ENCODE peak calls at places on chromosomes 6 and 20, in five cellular contexts. One of them, this sample, is unnamed.

GRCh38 chr6:7787137-7787575 is 61.3 kb downstream of the BMP6 start:
- DNase-seq in IMR-90: peak; percentile 74
- DNase-seq in osteoblast: peak; percentile 51
- DNase-seq in GM12878: no peak
- DNase-seq in GM23248: peak; percentile 82
- DNase-seq in this sample: peak; percentile 95

GRCh38 chr6:126657556-126658129 is 317.7 kb downstream of the CENPW start:
- DNase-seq in GM12878: no peak
- DNase-seq in IMR-90: peak; percentile 44
- DNase-seq in osteoblast: no peak
- DNase-seq in GM23248: peak; percentile 73
- DNase-seq in this sample: peak; percentile 27

GRCh38 chr6:19492631-19493030 is 344.5 kb upstream of the ID4 start:
- DNase-seq in GM12878: no peak
- DNase-seq in GM23248: peak; percentile 1
- DNase-seq in IMR-90: no peak
- DNase-seq in osteoblast: no peak
- DNase-seq in this sample: peak; percentile 18

GRCh38 chr6:31114540-31114876 is at the start of gene PSORS1C1:
- DNase-seq in GM12878: no peak
- DNase-seq in osteoblast: peak; percentile 97
- DNase-seq in IMR-90: peak; percentile 95
- DNase-seq in GM23248: peak; percentile 97
- DNase-seq in this sample: peak; percentile 97

GRCh38 chr20:50646483-50646996 is 44.8 kb downstream of the RIPOR3 start:
- DNase-seq in GM12878: no peak
- DNase-seq in GM23248: peak; percentile 63
- DNase-seq in IMR-90: peak; percentile 86
- DNase-seq in osteoblast: peak; percentile 74
- DNase-seq in this sample: peak; percentile 40

GRCh38 chr20:60007452-60007851 is 49.2 kb downstream of the CDH26 start:
- DNase-seq in IMR-90: no peak
- DNase-seq in GM12878: no peak
- DNase-seq in GM23248: peak; percentile 42
- DNase-seq in osteoblast: no peak
- DNase-seq in this sample: no peak

GRCh38 chr6:10684618-10685017 is 9.8 kb downstream of the C6orf52 start:
- DNase-seq in GM23248: no peak
- DNase-seq in osteoblast: no peak
- DNase-seq in GM12878: no peak
- DNase-seq in IMR-90: no peak
- DNase-seq in this sample: no peak

GRCh38 chr6:73985891-73986290 is 289.9 kb downstream of the CD109 start:
- DNase-seq in GM23248: peak; percentile 84
- DNase-seq in GM12878: no peak
- DNase-seq in IMR-90: no peak
- DNase-seq in osteoblast: no peak
- DNase-seq in this sample: peak; percentile 19

GRCh38 chr6:64258302-64258701 is 622.7 kb downstream of the PHF3 start:
- DNase-seq in IMR-90: no peak
- DNase-seq in GM23248: no peak
- DNase-seq in osteoblast: no peak
- DNase-seq in GM12878: no peak
- DNase-seq in this sample: no peak
- H3K9me3 ChIP-seq in IMR-90: no peaks in the 10 kb centered on the region
- H3K9me3 ChIP-seq in GM23248: no peaks in the 10 kb centered on the region
- H3K9me3 ChIP-seq in osteoblast: peaks cover 2% of the 10 kb centered on the region
- H3K9me3 ChIP-seq in GM12878: no peaks in the 10 kb centered on the region
- H3K9me3 ChIP-seq in this sample: no peaks in the 10 kb centered on the region

GRCh38 chr6:150072201-150072600 is 3.3 kb upstream of the ULBP3 start:
- DNase-seq in osteoblast: no peak
- DNase-seq in IMR-90: peak; percentile 16
- DNase-seq in GM23248: peak; percentile 89
- DNase-seq in GM12878: no peak
- DNase-seq in this sample: peak; percentile 10
- H3K4me3 ChIP-seq in osteoblast: no peak overlapping the region
- H3K4me3 ChIP-seq in IMR-90: no peak overlapping the region
- H3K4me3 ChIP-seq in GM23248: no peak overlapping the region
- H3K4me3 ChIP-seq in GM12878: no peak overlapping the region
- H3K4me3 ChIP-seq in this sample: no peak overlapping the region

DNA sequence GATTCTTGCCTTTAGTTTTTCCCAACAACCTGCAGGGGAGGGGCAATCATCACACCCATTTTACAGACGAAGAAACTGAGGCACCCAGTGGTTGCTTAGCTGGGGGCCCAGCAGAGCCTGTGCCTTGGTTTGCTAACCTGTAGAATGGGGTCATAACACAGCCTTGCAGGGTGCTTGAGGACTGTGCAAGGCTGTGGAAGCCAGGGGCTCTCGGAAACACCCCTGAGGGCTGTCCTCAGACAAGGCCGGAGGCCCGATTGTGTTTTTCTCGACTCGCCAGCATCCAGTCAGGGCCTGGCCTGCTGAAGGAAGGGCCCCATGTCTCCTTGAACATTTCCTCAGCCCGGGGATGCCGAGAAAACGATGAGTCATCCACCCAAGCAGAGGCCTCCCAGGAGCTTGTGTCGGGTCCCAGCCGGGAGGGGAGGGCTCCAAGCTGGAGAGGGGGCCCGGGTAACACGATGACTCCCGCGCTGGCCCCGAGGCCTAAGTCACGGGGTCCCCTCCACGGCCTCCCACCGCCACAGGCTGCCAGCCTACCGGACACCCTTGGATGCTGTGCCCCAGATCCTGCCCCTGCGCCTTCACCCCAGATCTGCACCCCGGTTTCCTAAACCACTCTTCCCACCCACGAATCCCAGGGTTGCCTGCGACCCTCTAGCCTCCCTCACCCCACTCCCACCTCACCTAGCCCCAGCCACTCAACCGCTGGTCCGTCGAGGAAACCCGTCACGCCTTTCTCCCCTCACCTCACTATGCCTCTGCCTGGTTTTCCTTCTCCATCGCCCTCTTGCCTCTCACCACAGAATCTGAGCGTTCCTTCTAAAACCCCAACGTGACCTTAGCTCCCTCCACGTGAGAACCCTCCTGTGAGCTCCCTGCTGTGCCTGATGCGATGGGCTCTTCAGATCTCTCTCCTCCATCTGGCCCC is 10.6 kb downstream of the NOL4L start:
- DNase-seq in osteoblast: peak; percentile 98
- DNase-seq in GM12878: no peak
- DNase-seq in IMR-90: peak; percentile 88
- DNase-seq in GM23248: peak; percentile 91
- DNase-seq in this sample: peak; percentile 85
- H3K4me2 ChIP-seq in osteoblast: no peak overlapping the region
- H3K4me2 ChIP-seq in GM12878: no peak overlapping the region
- H3K4me2 ChIP-seq in IMR-90: no peak overlapping the region
- H3K4me2 ChIP-seq in GM23248: no peak overlapping the region
- H3K4me2 ChIP-seq in this sample: no peak overlapping the region

DNA sequence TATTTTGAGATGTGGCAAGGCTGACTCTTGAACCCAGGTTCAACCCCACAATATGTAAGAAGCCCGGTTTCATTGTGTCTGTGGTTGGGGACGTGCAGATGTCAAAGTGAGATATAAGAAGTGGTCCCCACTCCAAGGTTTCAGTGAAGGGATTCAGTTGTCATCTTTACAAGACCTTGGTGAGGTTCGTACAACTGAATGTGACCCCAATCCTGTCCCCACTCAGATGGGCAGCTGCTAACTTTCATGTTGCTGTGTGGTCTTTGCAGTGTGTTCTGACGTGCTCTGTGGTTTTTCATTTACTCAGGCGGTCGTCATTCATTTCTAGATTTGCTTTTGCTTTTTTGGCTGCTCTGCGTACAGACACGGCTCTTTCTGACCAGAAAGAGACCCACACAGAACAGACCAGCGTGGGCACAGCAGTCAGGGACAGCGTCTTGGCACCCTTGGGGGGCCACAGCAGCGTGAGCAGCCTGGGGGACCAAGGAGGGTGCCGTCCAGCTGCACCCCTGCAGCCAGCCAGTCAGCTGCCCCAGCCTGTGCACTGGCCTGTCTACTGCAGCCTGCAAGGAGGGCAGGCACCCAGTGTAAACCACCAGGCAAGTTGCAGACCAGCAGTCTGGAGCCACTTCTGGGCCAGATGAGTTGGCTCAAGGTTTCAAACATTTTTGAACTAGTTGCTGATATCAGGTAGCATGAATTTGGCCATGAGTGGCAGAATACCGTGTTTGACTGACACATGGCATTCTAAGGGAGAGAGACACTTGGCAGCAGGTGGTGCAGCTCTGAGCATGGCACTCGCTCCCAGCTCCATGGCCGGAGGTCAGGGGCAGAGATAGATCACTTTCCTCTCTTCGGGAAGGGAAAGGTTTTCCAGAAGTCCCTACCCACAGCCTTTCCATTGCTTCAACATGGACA is 49.4 kb upstream of the IRF4 start:
- DNase-seq in IMR-90: no peak
- DNase-seq in GM12878: peak; percentile 92
- DNase-seq in osteoblast: no peak
- DNase-seq in GM23248: no peak
- DNase-seq in this sample: no peak
- H3K9me3 ChIP-seq in IMR-90: no peaks in the 10 kb centered on the region
- H3K9me3 ChIP-seq in GM12878: no peaks in the 10 kb centered on the region
- H3K9me3 ChIP-seq in osteoblast: no peaks in the 10 kb centered on the region
- H3K9me3 ChIP-seq in GM23248: no peaks in the 10 kb centered on the region
- H3K9me3 ChIP-seq in this sample: no peaks in the 10 kb centered on the region

GRCh38 chr6:42493914-42494539 is 42.3 kb upstream of the TRERF1 start:
- DNase-seq in IMR-90: no peak
- DNase-seq in GM23248: no peak
- DNase-seq in osteoblast: no peak
- DNase-seq in GM12878: no peak
- DNase-seq in this sample: no peak
- H3K4me3 ChIP-seq in IMR-90: no peak overlapping the region
- H3K4me3 ChIP-seq in GM23248: no peak overlapping the region
- H3K4me3 ChIP-seq in osteoblast: no peak overlapping the region
- H3K4me3 ChIP-seq in GM12878: no peak overlapping the region
- H3K4me3 ChIP-seq in this sample: no peak overlapping the region

DNA sequence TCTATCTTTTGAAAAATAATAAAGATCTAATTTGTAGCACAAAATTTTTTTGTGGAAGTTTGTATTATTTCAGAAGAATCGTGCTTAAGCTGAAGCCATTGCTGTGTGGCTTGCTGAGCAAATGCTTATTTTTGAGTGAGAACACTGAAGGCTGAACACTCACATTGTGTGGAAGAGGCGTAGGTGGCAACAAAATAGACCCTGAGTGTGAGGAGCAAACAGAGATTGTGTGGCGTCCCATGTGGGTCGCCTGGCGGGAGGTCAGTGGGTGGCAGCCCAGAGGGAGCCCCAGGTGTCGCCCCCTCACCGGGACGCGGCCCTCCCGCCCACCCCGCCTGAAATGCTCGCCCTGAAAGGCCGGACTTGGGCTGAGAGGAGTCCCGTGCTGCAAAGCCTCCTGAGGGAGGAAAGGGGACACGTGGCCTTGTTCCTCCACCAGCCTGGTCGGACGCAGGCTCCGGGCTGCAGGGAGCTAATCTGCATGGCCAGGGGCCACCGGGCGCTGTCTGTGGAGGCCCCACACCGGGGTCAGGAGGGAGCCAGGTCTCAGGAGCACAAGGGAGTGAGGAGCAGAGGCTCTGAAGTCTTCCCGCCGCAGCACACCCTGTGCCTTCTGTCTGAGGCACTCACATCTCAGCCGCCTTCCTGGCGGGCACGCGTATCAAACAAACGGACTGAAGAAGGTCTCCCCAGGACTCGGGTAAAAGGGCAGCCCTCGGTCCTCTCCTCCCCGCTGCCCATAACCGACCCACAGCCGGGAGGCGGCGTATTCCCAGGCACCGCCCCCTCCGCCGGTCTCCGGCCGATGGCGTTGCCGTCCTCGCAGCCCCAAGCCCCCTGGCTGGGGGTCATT is 15.9 kb downstream of the DDO start:
- DNase-seq in GM12878: no peak
- DNase-seq in osteoblast: no peak
- DNase-seq in IMR-90: no peak
- DNase-seq in GM23248: peak; percentile 50
- DNase-seq in this sample: no peak
- H3K4me2 ChIP-seq in GM12878: no peak overlapping the region
- H3K4me2 ChIP-seq in osteoblast: peak overlapping the region; percentile 53
- H3K4me2 ChIP-seq in IMR-90: peak overlapping the region; percentile 22
- H3K4me2 ChIP-seq in GM23248: peak overlapping the region; percentile 76
- H3K4me2 ChIP-seq in this sample: peak overlapping the region; percentile 70

DNA sequence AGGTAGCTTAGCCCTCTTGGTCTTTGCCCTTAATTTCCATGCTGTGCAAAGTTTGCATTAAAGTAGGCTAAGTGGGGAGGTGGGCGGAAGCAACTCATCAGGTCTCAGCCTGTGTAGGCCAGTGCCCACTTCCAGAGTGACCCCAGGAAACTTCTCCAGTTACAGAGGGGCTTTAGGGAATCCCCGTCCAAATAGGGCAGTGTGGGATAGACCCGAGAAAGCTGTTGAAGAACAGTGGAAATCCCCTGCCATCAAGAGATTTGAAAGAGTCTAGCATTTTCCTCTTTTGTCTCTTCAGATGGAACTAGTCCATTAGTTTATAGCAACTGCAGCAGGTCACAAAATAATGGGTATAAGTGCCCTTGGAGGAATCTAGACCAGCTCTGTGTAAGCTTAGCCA is 20.2 kb downstream of the SF3B5 start:
- DNase-seq in GM12878: no peak
- DNase-seq in GM23248: no peak
- DNase-seq in osteoblast: peak; percentile 29
- DNase-seq in IMR-90: no peak
- DNase-seq in this sample: no peak
- H3K9me3 ChIP-seq in GM12878: no peaks in the 10 kb centered on the region
- H3K9me3 ChIP-seq in GM23248: no peaks in the 10 kb centered on the region
- H3K9me3 ChIP-seq in osteoblast: no peaks in the 10 kb centered on the region
- H3K9me3 ChIP-seq in IMR-90: no peaks in the 10 kb centered on the region
- H3K9me3 ChIP-seq in this sample: no peaks in the 10 kb centered on the region

DNA sequence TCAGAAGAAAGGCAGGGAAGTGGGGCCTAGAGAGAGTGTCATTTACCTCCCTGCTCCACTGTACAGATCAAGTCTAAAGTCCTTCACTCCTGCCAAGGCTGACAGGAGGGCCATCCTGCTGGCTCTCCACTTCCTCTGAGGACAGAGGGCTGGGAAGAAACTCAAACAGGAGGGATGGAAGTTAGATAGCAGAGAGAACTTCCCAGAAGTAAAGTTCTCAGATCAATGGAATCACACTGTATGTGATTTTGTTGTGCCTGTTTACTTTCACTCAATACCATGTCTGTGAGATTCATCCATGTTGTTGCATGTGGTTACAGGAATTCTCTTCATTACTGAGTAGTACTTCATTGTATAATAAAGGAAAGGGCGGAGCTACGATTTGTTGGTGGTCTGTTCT is 32.3 kb upstream of the ZFAND3 start:
- DNase-seq in IMR-90: no peak
- DNase-seq in GM12878: no peak
- DNase-seq in GM23248: no peak
- DNase-seq in osteoblast: no peak
- DNase-seq in this sample: no peak
- H3K4me3 ChIP-seq in IMR-90: no peak overlapping the region
- H3K4me3 ChIP-seq in GM12878: no peak overlapping the region
- H3K4me3 ChIP-seq in GM23248: no peak overlapping the region
- H3K4me3 ChIP-seq in osteoblast: no peak overlapping the region
- H3K4me3 ChIP-seq in this sample: no peak overlapping the region

GRCh38 chr6:52497652-52498408 is 77.7 kb downstream of the EFHC1 start:
- DNase-seq in GM12878: peak; percentile 95
- DNase-seq in GM23248: peak; percentile 58
- DNase-seq in osteoblast: peak; percentile 62
- DNase-seq in IMR-90: peak; percentile 58
- DNase-seq in this sample: peak; percentile 58
- H3K4me2 ChIP-seq in GM12878: peak overlapping the region; percentile 75
- H3K4me2 ChIP-seq in GM23248: no peak overlapping the region
- H3K4me2 ChIP-seq in osteoblast: no peak overlapping the region
- H3K4me2 ChIP-seq in IMR-90: no peak overlapping the region
- H3K4me2 ChIP-seq in this sample: no peak overlapping the region

This sample was measured in fibroblast of lung.